ENCODE peak calls at places on chromosomes 2 and 18, in four cellular contexts. S is GM12878, I is K562, W is HepG2. O is an unnamed sample.

GRCh38 chr2:63378589-63378988 is 209.7 kb downstream of the WDPCP start:
- DNase-seq in S (no peak), I (peak), W (no peak), O (no peak)

GRCh38 chr18:37566479-37567060 is 972 bp upstream of the CELF4 start:
- DNase-seq in S (no peak), I (no peak), W (no peak), O (no peak)

GRCh38 chr2:62267687-62268086 is 71.8 kb downstream of the B3GNT2 start:
- DNase-seq in S (no peak), I (no peak), W (no peak), O (no peak)

GRCh38 chr2:198102841-198103240 is 298.4 kb downstream of the PLCL1 start:
- DNase-seq in S (no peak), I (no peak), W (no peak), O (no peak)

GRCh38 chr2:69087211-69087911 is 74.4 kb downstream of the ANTXR1 start:
- DNase-seq in S (no peak), I (no peak), W (no peak), O (no peak)

GRCh38 chr18:56995579-56996194 is 151.2 kb upstream of the BOD1L2 start:
- DNase-seq in S (no peak), I (no peak), W (no peak), O (no peak)

GRCh38 chr2:54570925-54571694 is 115.0 kb downstream of the SPTBN1 start:
- DNase-seq in S (peak), I (peak), W (peak), O (peak)

GRCh38 chr2:239466046-239466754 is 65.4 kb upstream of the HDAC4 start:
- DNase-seq in S (no peak), I (no peak), W (no peak), O (no peak)

GRCh38 chr18:54239091-54239490 is 14.6 kb upstream of the MBD2 start:
- DNase-seq in S (no peak), I (no peak), W (no peak), O (no peak)

DNA sequence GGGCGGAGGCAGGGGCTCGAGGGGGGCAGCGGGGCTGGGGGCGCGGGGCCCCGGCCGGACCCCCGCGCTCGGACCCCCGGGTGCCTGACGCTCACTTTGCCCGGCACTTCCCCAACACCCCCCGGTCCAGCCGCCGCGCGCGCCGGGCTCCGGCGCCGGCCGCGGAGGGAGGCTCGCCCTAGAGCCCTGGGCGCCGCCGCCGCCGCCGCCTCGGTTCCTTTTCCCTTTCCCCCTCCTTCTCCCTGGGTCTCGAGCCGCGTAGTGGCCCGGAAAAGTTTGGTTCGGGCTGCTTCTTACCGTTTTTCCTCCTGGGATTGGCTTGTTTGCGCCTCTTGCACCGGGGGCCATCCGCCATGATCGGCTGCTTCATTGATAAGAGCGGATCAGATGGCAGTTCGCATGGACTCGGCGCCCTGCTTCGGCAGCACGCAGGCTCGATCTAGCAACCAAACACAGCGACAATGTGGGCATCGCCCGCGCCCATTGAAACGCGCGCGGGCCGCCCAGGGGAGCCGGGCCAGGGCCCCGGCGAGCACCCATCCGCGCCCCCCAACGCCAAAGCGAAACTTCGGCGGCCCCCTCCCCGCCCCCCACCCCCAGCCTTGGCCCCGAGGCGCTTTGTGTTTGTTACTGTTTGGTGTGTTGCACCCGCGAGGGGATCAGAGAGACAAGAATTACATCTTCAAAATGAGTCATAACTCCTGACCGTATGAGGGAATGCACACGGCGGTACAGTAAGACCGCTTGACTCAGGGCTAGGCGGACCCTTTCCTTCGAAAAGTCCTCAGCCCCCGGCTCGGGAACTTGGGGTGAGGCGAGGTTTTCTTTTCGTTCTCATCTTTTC is 2.7 kb downstream of the ZEB2 start:
- DNase-seq in S (no peak), I (peak), W (no peak), O (peak)
- TF ChIP-seq BHLHE40 in S (no peak), I (no peak), W (no peak), O (no peak)

GRCh38 chr18:55243852-55244251 is 284.6 kb upstream of the CCDC68 start:
- DNase-seq in S (no peak), I (no peak), W (no peak), O (no peak)

GRCh38 chr18:55241016-55241415 is 281.8 kb upstream of the CCDC68 start:
- DNase-seq in S (no peak), I (no peak), W (no peak), O (no peak)

GRCh38 chr18:55244520-55244919 is 285.3 kb upstream of the CCDC68 start:
- DNase-seq in S (no peak), I (no peak), W (no peak), O (no peak)

GRCh38 chr18:55245200-55245599 is 285.9 kb upstream of the CCDC68 start:
- DNase-seq in S (no peak), I (no peak), W (no peak), O (no peak)

DNA sequence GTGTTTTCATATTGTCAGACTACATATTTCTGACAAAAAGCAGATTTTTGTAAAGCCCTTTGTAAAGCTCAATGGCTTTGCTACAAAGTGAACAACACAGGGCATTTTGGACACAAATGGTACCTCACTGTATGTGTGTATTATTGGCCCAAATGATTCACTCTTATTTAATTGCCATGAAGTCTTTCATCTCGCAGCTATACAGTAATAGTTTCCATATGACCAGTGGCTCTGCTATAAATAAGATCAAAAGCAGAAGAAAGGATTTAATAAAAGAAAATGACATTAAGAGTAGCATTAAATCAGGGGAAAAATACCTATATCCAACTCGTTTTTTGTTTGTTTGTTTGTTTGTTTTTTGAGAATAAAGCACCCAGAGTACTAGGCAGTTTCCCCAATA is 284.0 kb upstream of the CCDC68 start:
- DNase-seq in S (no peak), I (no peak), W (no peak), O (no peak)
- TF ChIP-seq USF2 in S (no peak), I (no peak), W (no peak), O (no peak)

DNA sequence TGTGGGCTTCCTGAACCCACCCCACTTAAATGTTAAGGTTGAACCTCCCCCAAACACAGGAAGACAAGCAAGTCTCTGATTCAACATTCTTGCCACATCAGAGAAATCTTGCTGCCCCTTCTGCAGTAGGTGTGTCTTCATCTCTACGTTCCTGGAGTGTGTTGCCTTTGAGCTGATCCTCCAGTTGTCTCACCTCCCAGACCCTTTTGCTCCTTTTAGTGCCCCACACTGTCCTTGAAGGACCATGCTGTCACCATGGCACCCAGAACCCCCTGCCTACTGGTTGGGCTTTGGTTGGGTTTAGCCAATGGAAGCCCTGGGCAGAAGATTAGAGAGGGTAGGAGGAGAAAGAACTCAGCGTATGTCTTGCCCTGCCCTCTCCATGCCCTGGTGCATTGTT is 10.7 kb downstream of the CAB39 start:
- DNase-seq in S (no peak), I (no peak), W (no peak), O (no peak)
- TF ChIP-seq CHD4 in S (no peak), I (no peak), W (no peak), O (no peak)

DNA sequence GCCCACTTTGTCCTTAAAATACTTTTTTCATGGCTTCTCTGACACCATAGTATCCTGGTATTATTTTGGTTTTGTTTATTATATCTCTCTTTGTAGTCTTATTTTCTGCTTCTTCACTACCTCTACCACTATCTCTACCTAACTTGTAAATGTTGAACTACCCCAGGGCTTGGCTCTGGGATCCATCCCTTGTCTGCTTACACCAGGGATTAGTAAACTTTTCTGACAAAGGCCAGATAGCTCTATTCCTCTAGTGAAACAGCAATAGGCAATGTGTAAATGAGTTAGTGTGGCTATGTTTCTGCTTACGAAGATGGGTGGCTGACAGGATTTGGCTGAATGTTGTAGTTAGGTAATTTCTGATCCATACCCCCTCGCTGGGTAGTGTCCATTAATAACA is 76.8 kb downstream of the ZNF407 start:
- DNase-seq in S (no peak), I (no peak), W (no peak), O (no peak)
- TF ChIP-seq BHLHE40 in S (no peak), I (no peak), W (no peak), O (no peak)

GRCh38 chr2:164981217-164981990 is 26.1 kb upstream of the SLC38A11 start:
- DNase-seq in S (no peak), I (no peak), W (no peak), O (no peak)
- TF ChIP-seq USF2 in S (no peak), I (no peak), W (no peak), O (no peak)

GRCh38 chr18:21444465-21445023 is 156.0 kb downstream of the ESCO1 start:
- DNase-seq in S (no peak), I (peak), W (peak), O (peak)
- TF ChIP-seq CHD4 in S (no peak), I (no peak), W (no peak), O (no peak)

DNA sequence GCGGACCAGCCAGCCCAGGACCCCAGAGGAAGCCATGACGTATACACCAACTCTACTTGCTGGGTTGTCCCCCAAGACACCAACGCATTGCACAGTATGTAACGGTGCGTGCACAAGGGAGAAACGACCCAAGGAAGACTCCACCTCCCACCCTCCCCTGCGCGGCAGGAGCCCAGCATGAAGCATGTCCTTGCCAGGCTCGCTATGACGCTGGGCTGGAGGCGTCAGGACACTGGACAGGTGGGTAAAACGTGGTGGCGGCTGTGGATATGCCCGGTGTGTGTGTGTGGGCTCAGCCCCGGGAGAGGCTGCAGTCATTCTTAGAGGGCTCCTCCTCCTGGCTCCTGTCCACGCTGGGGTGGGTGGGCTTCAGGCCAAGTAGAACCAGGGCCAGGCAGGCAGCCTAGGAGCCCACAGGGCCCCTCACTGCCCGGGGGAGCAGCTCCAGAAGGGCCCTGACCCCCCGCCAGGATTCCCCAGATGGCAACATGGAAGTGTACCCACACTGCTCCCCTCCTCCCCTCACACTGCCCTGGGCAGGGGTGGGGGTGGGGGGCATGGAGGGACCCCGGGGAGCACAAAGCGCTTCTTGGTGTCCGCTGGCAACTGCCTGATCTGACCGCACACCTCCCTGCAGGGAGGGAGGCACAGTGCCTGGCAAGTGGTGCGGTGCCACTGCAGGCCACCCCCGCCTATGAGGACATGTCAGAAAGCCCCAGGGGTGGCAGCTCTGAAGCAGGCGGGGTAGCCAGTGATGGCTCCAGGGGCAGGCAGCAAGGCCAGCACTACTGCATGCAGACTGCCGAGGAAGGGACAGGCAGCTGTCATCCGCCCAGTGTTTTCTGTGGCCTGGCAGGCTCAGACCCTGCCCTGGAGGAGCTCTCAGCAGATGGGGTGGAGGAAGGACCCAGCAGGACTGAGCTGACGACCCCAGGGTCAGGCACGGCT is 49.0 kb downstream of the HS6ST1 start:
- DNase-seq in S (no peak), I (no peak), W (no peak), O (no peak)
- TF ChIP-seq BHLHE40 in S (no peak), I (no peak), W (no peak), O (no peak)

O was measured in A549.